ENCODE peak calls at places on chromosomes 2 and 18, in six cellular contexts. One of them, this sample, is unnamed.

GRCh38 chr2:70085711-70086277 is 1.5 kb upstream of the PCBP1 start:
- DNase-seq in endodermal cell: peak; percentile 55
- DNase-seq in H9: no peak
- DNase-seq in kidney: no peak
- DNase-seq in GM23248: peak; percentile 28
- DNase-seq in SK-N-SH: no peak
- DNase-seq in this sample: peak; percentile 77

GRCh38 chr2:28546242-28546641 is 50.4 kb downstream of the PLB1 start:
- DNase-seq in endodermal cell: no peak
- DNase-seq in H9: no peak
- DNase-seq in kidney: no peak
- DNase-seq in GM23248: no peak
- DNase-seq in SK-N-SH: no peak
- DNase-seq in this sample: no peak

GRCh38 chr2:119531292-119531691 is 7.0 kb upstream of the SCTR start:
- DNase-seq in endodermal cell: peak; percentile 46
- DNase-seq in H9: no peak
- DNase-seq in kidney: no peak
- DNase-seq in GM23248: no peak
- DNase-seq in SK-N-SH: no peak
- DNase-seq in this sample: peak; percentile 48

GRCh38 chr2:11201969-11202368 is 46.7 kb downstream of the SLC66A3 start:
- DNase-seq in endodermal cell: no peak
- DNase-seq in H9: no peak
- DNase-seq in kidney: no peak
- DNase-seq in GM23248: no peak
- DNase-seq in SK-N-SH: no peak
- DNase-seq in this sample: no peak

GRCh38 chr2:188244383-188244782 is 47.3 kb upstream of the GULP1 start:
- DNase-seq in endodermal cell: no peak
- DNase-seq in H9: no peak
- DNase-seq in kidney: no peak
- DNase-seq in GM23248: peak; percentile 6
- DNase-seq in SK-N-SH: no peak
- DNase-seq in this sample: no peak

GRCh38 chr2:111912547-111912946 is 14.1 kb downstream of the MERTK start:
- DNase-seq in endodermal cell: no peak
- DNase-seq in H9: no peak
- DNase-seq in kidney: no peak
- DNase-seq in GM23248: no peak
- DNase-seq in SK-N-SH: no peak
- DNase-seq in this sample: no peak

GRCh38 chr18:49486617-49486958 is 446 bp downstream of the C18orf32 start:
- DNase-seq in endodermal cell: no peak
- DNase-seq in H9: no peak
- DNase-seq in kidney: no peak
- DNase-seq in GM23248: peak; percentile 50
- DNase-seq in SK-N-SH: no peak
- DNase-seq in this sample: no peak

GRCh38 chr2:29878898-29879297 is 42.5 kb downstream of the ALK start:
- DNase-seq in endodermal cell: no peak
- DNase-seq in H9: no peak
- DNase-seq in kidney: no peak
- DNase-seq in GM23248: peak; percentile 23
- DNase-seq in SK-N-SH: no peak
- DNase-seq in this sample: no peak

GRCh38 chr18:58793361-58793760 is 71.3 kb upstream of the ZNF532 start:
- DNase-seq in endodermal cell: no peak
- DNase-seq in H9: no peak
- DNase-seq in kidney: no peak
- DNase-seq in GM23248: peak; percentile 89
- DNase-seq in SK-N-SH: no peak
- DNase-seq in this sample: no peak

GRCh38 chr2:205765147-205765546 is 82.8 kb downstream of the NRP2 start:
- DNase-seq in endodermal cell: no peak
- DNase-seq in H9: no peak
- DNase-seq in kidney: no peak
- DNase-seq in GM23248: no peak
- DNase-seq in SK-N-SH: no peak
- DNase-seq in this sample: no peak

GRCh38 chr2:220708366-220708765 is 863.7 kb downstream of the EPHA4 start:
- DNase-seq in endodermal cell: no peak
- DNase-seq in H9: no peak
- DNase-seq in kidney: no peak
- DNase-seq in GM23248: peak; percentile 94
- DNase-seq in SK-N-SH: no peak
- DNase-seq in this sample: no peak

GRCh38 chr2:216292886-216293291 is 79.4 kb downstream of the MARCHF4 start:
- DNase-seq in endodermal cell: peak; percentile 84
- DNase-seq in H9: no peak
- DNase-seq in kidney: no peak
- DNase-seq in GM23248: peak; percentile 64
- DNase-seq in SK-N-SH: no peak
- DNase-seq in this sample: no peak

GRCh38 chr2:212998629-212999359 is 152.6 kb downstream of the IKZF2 start:
- DNase-seq in endodermal cell: no peak
- DNase-seq in H9: no peak
- DNase-seq in kidney: no peak
- DNase-seq in GM23248: peak; percentile 61
- DNase-seq in SK-N-SH: no peak
- DNase-seq in this sample: no peak

GRCh38 chr2:190062053-190062452 is 476 bp downstream of the MSTN start:
- DNase-seq in endodermal cell: no peak
- DNase-seq in H9: no peak
- DNase-seq in kidney: no peak
- DNase-seq in GM23248: peak; percentile 18
- DNase-seq in SK-N-SH: peak; percentile 7
- DNase-seq in this sample: no peak

GRCh38 chr18:68431111-68431921 is 283.6 kb downstream of the TMX3 start:
- DNase-seq in endodermal cell: peak; percentile 43
- DNase-seq in H9: peak; percentile 30
- DNase-seq in kidney: no peak
- DNase-seq in GM23248: peak; percentile 33
- DNase-seq in SK-N-SH: no peak
- DNase-seq in this sample: no peak

GRCh38 chr2:30398488-30398887 is 48.6 kb upstream of the LCLAT1 start:
- DNase-seq in endodermal cell: no peak
- DNase-seq in H9: no peak
- DNase-seq in kidney: no peak
- DNase-seq in GM23248: peak; percentile 82
- DNase-seq in SK-N-SH: no peak
- DNase-seq in this sample: no peak

GRCh38 chr2:207046642-207047213 is 107.4 kb downstream of the CPO start:
- DNase-seq in endodermal cell: peak; percentile 46
- DNase-seq in H9: no peak
- DNase-seq in kidney: no peak
- DNase-seq in GM23248: peak; percentile 70
- DNase-seq in SK-N-SH: no peak
- DNase-seq in this sample: peak; percentile 44

GRCh38 chr2:204234879-204235278 is 298.3 kb downstream of the ICOS start:
- DNase-seq in endodermal cell: no peak
- DNase-seq in H9: no peak
- DNase-seq in kidney: no peak
- DNase-seq in GM23248: peak; percentile 13
- DNase-seq in SK-N-SH: no peak
- DNase-seq in this sample: no peak

GRCh38 chr2:223896751-223897320 is 48.3 kb downstream of the WDFY1 start:
- DNase-seq in endodermal cell: no peak
- DNase-seq in H9: no peak
- DNase-seq in kidney: no peak
- DNase-seq in GM23248: peak; percentile 37
- DNase-seq in SK-N-SH: no peak
- DNase-seq in this sample: no peak

GRCh38 chr2:37188570-37188969 is at the start of gene SULT6B1:
- DNase-seq in endodermal cell: no peak
- DNase-seq in H9: no peak
- DNase-seq in kidney: no peak
- DNase-seq in GM23248: no peak
- DNase-seq in SK-N-SH: no peak
- DNase-seq in this sample: no peak

GRCh38 chr2:27003857-27004256 is 28.9 kb upstream of the TMEM214 start:
- DNase-seq in endodermal cell: no peak
- DNase-seq in H9: no peak
- DNase-seq in kidney: no peak
- DNase-seq in GM23248: peak; percentile 76
- DNase-seq in SK-N-SH: no peak
- DNase-seq in this sample: no peak

GRCh38 chr2:26745609-26746327 is 18.3 kb upstream of the SLC35F6 start:
- DNase-seq in endodermal cell: peak; percentile 96
- DNase-seq in H9: peak; percentile 81
- DNase-seq in kidney: peak; percentile 90
- DNase-seq in GM23248: peak; percentile 76
- DNase-seq in SK-N-SH: peak; percentile 85
- DNase-seq in this sample: peak; percentile 92

GRCh38 chr2:221969087-221969829 is 329.5 kb downstream of the PAX3 start:
- DNase-seq in endodermal cell: no peak
- DNase-seq in H9: no peak
- DNase-seq in kidney: no peak
- DNase-seq in GM23248: peak; percentile 77
- DNase-seq in SK-N-SH: peak; percentile 40
- DNase-seq in this sample: peak; percentile 71

GRCh38 chr2:3728104-3729054 is 25.0 kb downstream of the DCDC2C start:
- DNase-seq in endodermal cell: peak; percentile 72
- DNase-seq in H9: no peak
- DNase-seq in kidney: no peak
- DNase-seq in GM23248: peak; percentile 79
- DNase-seq in SK-N-SH: peak; percentile 77
- DNase-seq in this sample: peak; percentile 78

GRCh38 chr2:47087051-47087450 is 68.1 kb downstream of the STPG4 start:
- DNase-seq in endodermal cell: no peak
- DNase-seq in H9: no peak
- DNase-seq in kidney: no peak
- DNase-seq in GM23248: no peak
- DNase-seq in SK-N-SH: peak; percentile 55
- DNase-seq in this sample: no peak

GRCh38 chr2:86223098-86223681 is 23.9 kb downstream of the MRPL35 start:
- DNase-seq in endodermal cell: peak; percentile 66
- DNase-seq in H9: no peak
- DNase-seq in kidney: no peak
- DNase-seq in GM23248: peak; percentile 76
- DNase-seq in SK-N-SH: peak; percentile 67
- DNase-seq in this sample: no peak

GRCh38 chr2:188024811-188025210 is 266.9 kb upstream of the GULP1 start:
- DNase-seq in endodermal cell: no peak
- DNase-seq in H9: no peak
- DNase-seq in kidney: no peak
- DNase-seq in GM23248: no peak
- DNase-seq in SK-N-SH: no peak
- DNase-seq in this sample: no peak

GRCh38 chr2:2746731-2747130 is 415.7 kb upstream of the MYT1L start:
- DNase-seq in endodermal cell: no peak
- DNase-seq in H9: no peak
- DNase-seq in kidney: no peak
- DNase-seq in GM23248: no peak
- DNase-seq in SK-N-SH: no peak
- DNase-seq in this sample: no peak

GRCh38 chr2:24873619-24874018 is 46.4 kb downstream of the ADCY3 start:
- DNase-seq in endodermal cell: no peak
- DNase-seq in H9: no peak
- DNase-seq in kidney: no peak
- DNase-seq in GM23248: no peak
- DNase-seq in SK-N-SH: no peak
- DNase-seq in this sample: no peak

GRCh38 chr2:191243154-191243553 is 2.0 kb upstream of the MYO1B start:
- DNase-seq in endodermal cell: no peak
- DNase-seq in H9: no peak
- DNase-seq in kidney: no peak
- DNase-seq in GM23248: no peak
- DNase-seq in SK-N-SH: no peak
- DNase-seq in this sample: peak; percentile 43

GRCh38 chr2:165007162-165007744 is 51.9 kb upstream of the SLC38A11 start:
- DNase-seq in endodermal cell: no peak
- DNase-seq in H9: no peak
- DNase-seq in kidney: no peak
- DNase-seq in GM23248: no peak
- DNase-seq in SK-N-SH: no peak
- DNase-seq in this sample: no peak

GRCh38 chr2:27154481-27154880 is 5.7 kb downstream of the TCF23 start:
- DNase-seq in endodermal cell: no peak
- DNase-seq in H9: no peak
- DNase-seq in kidney: peak; percentile 80
- DNase-seq in GM23248: no peak
- DNase-seq in SK-N-SH: no peak
- DNase-seq in this sample: no peak

GRCh38 chr18:79590191-79591039 is 89.2 kb upstream of the CTDP1 start:
- DNase-seq in endodermal cell: no peak
- DNase-seq in H9: no peak
- DNase-seq in kidney: peak; percentile 72
- DNase-seq in GM23248: peak; percentile 62
- DNase-seq in SK-N-SH: no peak
- DNase-seq in this sample: no peak

GRCh38 chr2:100136310-100136709 is 6.1 kb downstream of the AFF3 start:
- DNase-seq in endodermal cell: no peak
- DNase-seq in H9: no peak
- DNase-seq in kidney: no peak
- DNase-seq in GM23248: no peak
- DNase-seq in SK-N-SH: no peak
- DNase-seq in this sample: no peak

GRCh38 chr2:50620783-50621182 is 411.1 kb downstream of the NRXN1 start:
- DNase-seq in endodermal cell: peak; percentile 50
- DNase-seq in H9: peak; percentile 30
- DNase-seq in kidney: no peak
- DNase-seq in GM23248: no peak
- DNase-seq in SK-N-SH: no peak
- DNase-seq in this sample: no peak

GRCh38 chr2:210225461-210225798 is 183 bp upstream of the ACADL start:
- DNase-seq in endodermal cell: no peak
- DNase-seq in H9: no peak
- DNase-seq in kidney: no peak
- DNase-seq in GM23248: peak; percentile 32
- DNase-seq in SK-N-SH: no peak
- DNase-seq in this sample: no peak
- H3K9ac ChIP-seq in endodermal cell: peak overlapping the region; percentile 34
- H3K9ac ChIP-seq in H9: no peak overlapping the region
- H3K9ac ChIP-seq in kidney: peak overlapping the region; percentile 83
- H3K9ac ChIP-seq in GM23248: no peak overlapping the region
- H3K9ac ChIP-seq in SK-N-SH: no peak overlapping the region
- H3K9ac ChIP-seq in this sample: no peak overlapping the region

GRCh38 chr18:36152781-36153180 is 23.1 kb downstream of the ELP2 start:
- DNase-seq in endodermal cell: no peak
- DNase-seq in H9: no peak
- DNase-seq in kidney: no peak
- DNase-seq in GM23248: no peak
- DNase-seq in SK-N-SH: no peak
- DNase-seq in this sample: no peak
- H3K9ac ChIP-seq in endodermal cell: no peak overlapping the region
- H3K9ac ChIP-seq in H9: no peak overlapping the region
- H3K9ac ChIP-seq in kidney: no peak overlapping the region
- H3K9ac ChIP-seq in GM23248: no peak overlapping the region
- H3K9ac ChIP-seq in SK-N-SH: no peak overlapping the region
- H3K9ac ChIP-seq in this sample: no peak overlapping the region

GRCh38 chr2:172198908-172199307 is 96.2 kb upstream of the DLX2 start:
- DNase-seq in endodermal cell: no peak
- DNase-seq in H9: no peak
- DNase-seq in kidney: no peak
- DNase-seq in GM23248: no peak
- DNase-seq in SK-N-SH: no peak
- DNase-seq in this sample: no peak
- H3K9ac ChIP-seq in endodermal cell: no peak overlapping the region
- H3K9ac ChIP-seq in H9: no peak overlapping the region
- H3K9ac ChIP-seq in kidney: no peak overlapping the region
- H3K9ac ChIP-seq in GM23248: no peak overlapping the region
- H3K9ac ChIP-seq in SK-N-SH: no peak overlapping the region
- H3K9ac ChIP-seq in this sample: no peak overlapping the region

GRCh38 chr2:233460726-233461431 is 105.7 kb downstream of the USP40 start:
- DNase-seq in endodermal cell: no peak
- DNase-seq in H9: no peak
- DNase-seq in kidney: peak; percentile 77
- DNase-seq in GM23248: no peak
- DNase-seq in SK-N-SH: no peak
- DNase-seq in this sample: no peak
- H3K9ac ChIP-seq in endodermal cell: no peak overlapping the region
- H3K9ac ChIP-seq in H9: no peak overlapping the region
- H3K9ac ChIP-seq in kidney: no peak overlapping the region
- H3K9ac ChIP-seq in GM23248: no peak overlapping the region
- H3K9ac ChIP-seq in SK-N-SH: no peak overlapping the region
- H3K9ac ChIP-seq in this sample: no peak overlapping the region

This sample was measured in Karpas-422.